ENCODE peak calls at places on chromosome 7, in seven cellular contexts. P is testis, T is colonic mucosa, K is right lobe of liver, A is cardiac muscle cell, D is heart right ventricle, R is Panc1. E is an unnamed sample.

GRCh38 chr7:101620991-101621390 is 8.1 kb downstream of the MYL10 start:
- DNase-seq in P (no peak), T (no peak), K (no peak), A (no peak), D (no peak), R (no peak), E (no peak)

GRCh38 chr7:53303781-53304180 is 268.3 kb downstream of the POM121L12 start:
- DNase-seq in P (no peak), T (no peak), K (no peak), A (no peak), D (no peak), R (no peak), E (peak; percentile 16)

GRCh38 chr7:44454348-44454747 is 36.1 kb downstream of the NUDCD3 start:
- DNase-seq in P (no peak), T (no peak), K (no peak), A (no peak), D (no peak), R (no peak), E (no peak)

GRCh38 chr7:147535619-147536200 is 1054.9 kb upstream of the C7orf33 start:
- DNase-seq in P (no peak), T (no peak), K (no peak), A (peak; percentile 50), D (no peak), R (no peak), E (no peak)

GRCh38 chr7:68729361-68729760 is 868.9 kb upstream of the AUTS2 start:
- DNase-seq in P (no peak), T (no peak), K (no peak), A (no peak), D (no peak), R (no peak), E (no peak)

GRCh38 chr7:39125849-39126248 is 148.1 kb downstream of the POU6F2 start:
- DNase-seq in P (no peak), T (no peak), K (no peak), A (no peak), D (no peak), R (no peak), E (no peak)

GRCh38 chr7:95468071-95468470 is 17.7 kb upstream of the ASB4 start:
- DNase-seq in P (no peak), T (no peak), K (no peak), A (no peak), D (no peak), R (no peak), E (no peak)

GRCh38 chr7:109386959-109387358 is 817.3 kb downstream of the DNAJB9 start:
- DNase-seq in P (no peak), T (no peak), K (no peak), A (no peak), D (no peak), R (no peak), E (no peak)

GRCh38 chr7:113608786-113609185 is 310.0 kb downstream of the PPP1R3A start:
- DNase-seq in P (no peak), T (no peak), K (no peak), A (no peak), D (no peak), R (no peak), E (no peak)

GRCh38 chr7:98372993-98373392 is 27.9 kb downstream of the BAIAP2L1 start:
- DNase-seq in P (no peak), T (no peak), K (no peak), A (peak; percentile 23), D (no peak), R (no peak), E (no peak)

GRCh38 chr7:93935112-93935511 is 13.6 kb downstream of the GNG11 start:
- DNase-seq in P (no peak), T (no peak), K (no peak), A (no peak), D (no peak), R (no peak), E (no peak)

GRCh38 chr7:132049462-132050304 is 493.3 kb upstream of the PODXL start:
- DNase-seq in P (peak; percentile 77), T (peak; percentile 78), K (no peak), A (peak; percentile 38), D (no peak), R (peak; percentile 46), E (peak; percentile 64)

GRCh38 chr7:131674131-131674530 is 117.7 kb upstream of the PODXL start:
- DNase-seq in P (no peak), T (no peak), K (no peak), A (no peak), D (no peak), R (no peak), E (no peak)

GRCh38 chr7:115678049-115678982 is 352.2 kb downstream of the TFEC start:
- DNase-seq in P (peak; percentile 54), T (peak; percentile 62), K (peak; percentile 33), A (peak; percentile 38), D (no peak), R (no peak), E (no peak)

GRCh38 chr7:40586197-40586596 is 451.4 kb downstream of the SUGCT start:
- DNase-seq in P (no peak), T (no peak), K (no peak), A (peak; percentile 75), D (no peak), R (no peak), E (no peak)

GRCh38 chr7:35725280-35725680 is 30.3 kb upstream of the HERPUD2 start:
- DNase-seq in P (no peak), T (no peak), K (no peak), A (no peak), D (no peak), R (no peak), E (no peak)

GRCh38 chr7:107995184-107996071 is 7.5 kb downstream of the LAMB1 start:
- DNase-seq in P (no peak), T (no peak), K (no peak), A (peak; percentile 85), D (peak; percentile 71), R (no peak), E (no peak)

GRCh38 chr7:3244241-3244814 is 56.7 kb upstream of the SDK1 start:
- DNase-seq in P (no peak), T (no peak), K (no peak), A (peak; percentile 30), D (no peak), R (peak; percentile 84), E (no peak)

GRCh38 chr7:138565451-138566114 is 105.5 kb downstream of the TRIM24 start:
- DNase-seq in P (peak; percentile 30), T (no peak), K (no peak), A (peak; percentile 88), D (no peak), R (no peak), E (no peak)

GRCh38 chr7:74306737-74307469 is 17.7 kb downstream of the CLIP2 start:
- DNase-seq in P (peak; percentile 22), T (peak; percentile 38), K (peak; percentile 35), A (peak; percentile 75), D (peak; percentile 70), R (no peak), E (peak; percentile 42)

GRCh38 chr7:151311294-151311864 is 30.2 kb upstream of the NUB1 start:
- DNase-seq in P (peak; percentile 68), T (peak; percentile 54), K (no peak), A (no peak), D (no peak), R (no peak), E (peak; percentile 42)
- TF ChIP-seq CTCF in P (no peak), T (no peak), K (no peak), A (no peak), D (no peak), R (peak; percentile 60), E (peak; percentile 57)

DNA sequence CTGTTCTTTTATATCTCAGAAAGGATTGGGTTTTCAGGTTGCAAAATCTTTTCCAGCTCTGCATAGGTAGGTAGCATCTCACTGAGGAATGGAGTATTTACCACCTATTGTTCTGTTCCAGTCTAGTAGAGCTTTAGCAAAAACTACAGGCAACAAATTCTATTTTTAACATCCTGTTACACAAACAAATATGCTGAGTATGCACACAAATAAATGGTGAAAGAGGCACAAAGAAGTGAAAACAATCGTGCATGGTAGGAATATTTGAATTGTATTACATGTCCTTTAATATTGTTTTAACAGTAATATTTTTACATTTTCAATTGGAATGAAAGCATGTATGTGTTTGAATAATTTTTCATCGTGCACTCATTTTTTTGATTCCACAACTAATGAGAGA is 14.5 kb upstream of the MIOS start:
- DNase-seq in P (no peak), T (no peak), K (no peak), A (no peak), D (no peak), R (no peak), E (no peak)
- H3K9me3 ChIP-seq in P (no peaks in the 10 kb centered on the region), T (no peaks in the 10 kb centered on the region), K (no peaks in the 10 kb centered on the region), A (no peaks in the 10 kb centered on the region), D (no peaks in the 10 kb centered on the region), R (no peaks in the 10 kb centered on the region), E (peaks cover 3% of the 10 kb centered on the region)

DNA sequence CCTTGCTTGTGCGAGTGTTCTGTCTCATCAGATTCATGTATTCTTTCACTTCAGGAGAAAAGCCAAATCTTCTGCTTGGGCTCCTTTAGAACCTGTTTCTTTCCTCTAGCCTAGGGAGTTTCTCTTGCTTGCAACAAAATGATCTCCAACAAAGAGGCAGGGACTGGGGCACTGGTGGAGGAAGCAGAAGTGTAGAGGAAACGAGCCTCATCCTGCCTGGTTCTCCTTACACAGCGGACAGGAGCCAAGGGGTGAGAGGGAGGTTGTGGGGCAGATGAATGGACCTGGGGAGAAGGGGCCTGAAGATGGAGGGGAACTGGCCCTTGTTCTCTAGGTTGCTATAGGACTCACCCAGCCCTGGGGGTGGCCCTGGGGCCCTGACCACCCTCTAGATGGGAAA is 141.1 kb downstream of the PKD1L1 start:
- DNase-seq in P (no peak), T (no peak), K (no peak), A (no peak), D (no peak), R (no peak), E (no peak)
- H3K4me1 ChIP-seq in P (peaks cover 17% of the 10 kb centered on the region), T (no peaks in the 10 kb centered on the region), K (no peaks in the 10 kb centered on the region), A (no peaks in the 10 kb centered on the region), D (no peaks in the 10 kb centered on the region), R (peaks cover 70% of the 10 kb centered on the region), E (peaks cover 11% of the 10 kb centered on the region)

GRCh38 chr7:100119701-100120517 is 475 bp downstream of the CNPY4 start:
- DNase-seq in P (peak; percentile 79), T (peak; percentile 66), K (no peak), A (peak; percentile 72), D (peak; percentile 69), R (peak; percentile 61), E (peak; percentile 53)

GRCh38 chr7:100120518-100121085 is 1.2 kb downstream of the CNPY4 start:
- DNase-seq in P (no peak), T (no peak), K (no peak), A (no peak), D (no peak), R (no peak), E (no peak)

GRCh38 chr7:100122067-100122466 is 2.6 kb downstream of the CNPY4 start:
- DNase-seq in P (no peak), T (peak; percentile 56), K (no peak), A (no peak), D (no peak), R (no peak), E (no peak)

GRCh38 chr7:100118388-100119074 is 627 bp downstream of the TAF6 start:
- DNase-seq in P (no peak), T (no peak), K (no peak), A (no peak), D (no peak), R (no peak), E (no peak)

DNA sequence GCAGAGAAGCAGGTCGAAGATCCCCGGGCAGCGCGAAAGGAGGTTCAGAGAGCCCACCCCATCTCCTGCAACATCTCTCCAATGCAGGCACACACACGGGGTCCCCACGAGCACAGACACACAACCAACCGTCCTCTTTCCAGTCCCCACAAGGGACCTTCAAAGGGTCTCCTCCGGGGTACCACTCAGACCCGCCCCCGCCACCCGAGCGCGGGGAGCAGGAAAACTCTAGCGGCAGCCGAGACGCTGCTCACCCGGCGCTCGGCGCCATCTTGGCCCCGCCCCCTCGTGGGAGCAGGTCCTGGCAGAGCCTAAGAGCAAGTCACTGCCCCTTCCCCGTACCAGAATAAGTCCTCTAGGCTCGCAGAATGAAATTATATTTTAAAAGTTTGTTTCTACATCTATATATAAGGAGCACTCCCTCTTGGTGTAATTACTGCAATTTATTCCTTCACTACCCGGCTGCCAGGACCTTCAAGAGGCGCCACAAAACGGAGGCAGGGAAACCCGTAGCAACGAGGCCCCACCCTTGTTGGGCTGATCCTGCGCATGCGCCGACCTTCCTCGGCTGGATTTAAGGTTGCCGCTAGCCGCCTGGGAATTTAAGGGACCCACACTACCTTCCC is at the start of the genes CNPY4 and TAF6:
- DNase-seq in P (peak; percentile 97), T (peak; percentile 96), K (peak; percentile 96), A (peak; percentile 98), D (peak; percentile 96), R (peak; percentile 95), E (peak; percentile 95)
- TF ChIP-seq CTCF in P (no peak), T (no peak), K (no peak), A (no peak), D (no peak), R (no peak), E (no peak)